ENCODE peak calls at places on chromosome 10, in four cellular contexts. W, Z, F and K are unnamed samples.

GRCh38 chr10:76559889-76560215 is 1077.8 kb downstream of the KCNMA1 start:
- DNase-seq in F (no peak), Z (no peak), W (no peak), K (no peak)

GRCh38 chr10:72354356-72355213 is at the start of gene DNAJB12:
- DNase-seq in Z (peak; percentile 100), W (peak; percentile 87), F (peak; percentile 96), K (peak; percentile 85)

GRCh38 chr10:11886851-11887250 is 63.7 kb downstream of the PROSER2 start:
- DNase-seq in F (no peak), Z (no peak), W (no peak), K (no peak)

GRCh38 chr10:131200856-131201470 is 110.6 kb downstream of the TCERG1L start:
- DNase-seq in F (no peak), Z (no peak), W (no peak), K (no peak)

GRCh38 chr10:57169597-57169996 is 808.5 kb upstream of the ZWINT start:
- DNase-seq in W (no peak), F (no peak), Z (no peak), K (no peak)

GRCh38 chr10:63935705-63936104 is 414.5 kb downstream of the REEP3 start:
- DNase-seq in W (no peak), F (no peak), Z (no peak), K (no peak)

GRCh38 chr10:72740526-72740925 is 48.6 kb downstream of the MCU start:
- DNase-seq in Z (no peak), F (no peak), W (no peak), K (peak; percentile 73)

GRCh38 chr10:14362098-14362497 is 31.4 kb upstream of the FRMD4A start:
- DNase-seq in W (no peak), Z (no peak), F (no peak), K (no peak)

GRCh38 chr10:116521424-116522305 is 24.1 kb upstream of the PNLIP start:
- DNase-seq in Z (peak; percentile 18), F (peak; percentile 23), W (no peak), K (no peak)

GRCh38 chr10:86642499-86642898 is 11.8 kb upstream of the OPN4 start:
- DNase-seq in Z (no peak), F (no peak), W (no peak), K (no peak)

GRCh38 chr10:32889631-32890212 is 68.3 kb downstream of the ITGB1 start:
- DNase-seq in Z (no peak), W (no peak), F (peak; percentile 18), K (no peak)

GRCh38 chr10:129756912-129757861 is 206.9 kb downstream of the EBF3 start:
- DNase-seq in Z (no peak), W (no peak), F (no peak), K (no peak)

GRCh38 chr10:27504897-27505457 is 873 bp downstream of the RAB18 start:
- DNase-seq in F (peak; percentile 19), W (no peak), Z (no peak), K (no peak)